ENCODE peak calls at places on chromosomes 7 and 10, in seven cellular contexts. R is CD8-positive, alpha-beta T cell; I is psoas muscle; G is HFF-Myc; B is endothelial cell; D is AG10803; H is stomach. N is an unnamed sample.

GRCh38 chr10:66836057-66836456 is 89.8 kb upstream of the LRRTM3 start:
- DNase-seq in I (no peak), B (no peak), G (peak), H (no peak), D (peak), R (no peak), N (no peak)

GRCh38 chr10:51861731-51862130 is 162.3 kb upstream of the CSTF2T start:
- DNase-seq in B (no peak), D (no peak), H (no peak), G (no peak), I (peak), R (no peak), N (no peak)

GRCh38 chr7:96199421-96199820 is 122.5 kb downstream of the SLC25A13 start:
- DNase-seq in B (no peak), R (no peak), D (peak), H (no peak), G (no peak), I (no peak), N (no peak)

GRCh38 chr7:44755698-44756627 is 7.3 kb downstream of the ZMIZ2 start:
- DNase-seq in B (no peak), H (peak), D (no peak), G (no peak), I (no peak), R (no peak), N (no peak)

GRCh38 chr10:92938846-92939245 is 90.5 kb downstream of the EXOC6 start:
- DNase-seq in D (no peak), I (no peak), H (no peak), B (no peak), G (no peak), R (no peak), N (no peak)

GRCh38 chr10:51422311-51423120 is 276.9 kb downstream of the CSTF2T start:
- DNase-seq in D (peak), I (peak), R (no peak), H (peak), B (peak), G (peak), N (peak)

GRCh38 chr7:127413326-127413725 is 20.8 kb upstream of the ZNF800 start:
- DNase-seq in D (no peak), H (no peak), B (no peak), R (no peak), I (no peak), G (no peak), N (no peak)

GRCh38 chr7:14133752-14134151 is 144.3 kb upstream of the ETV1 start:
- DNase-seq in D (no peak), R (no peak), G (no peak), B (no peak), I (no peak), H (no peak), N (no peak)

GRCh38 chr10:49365275-49365674 is 30.6 kb downstream of the DRGX start:
- DNase-seq in I (no peak), G (no peak), D (no peak), R (peak), H (no peak), B (no peak), N (no peak)

GRCh38 chr7:71019703-71020102 is 112.2 kb upstream of the GALNT17 start:
- DNase-seq in H (no peak), I (peak), G (no peak), D (no peak), R (no peak), B (no peak), N (no peak)

GRCh38 chr7:27154901-27155815 is 1.3 kb downstream of the HOXA7 start:
- DNase-seq in D (no peak), R (peak), G (no peak), H (peak), I (peak), B (no peak), N (no peak)

GRCh38 chr10:132482090-132482489 is 55.5 kb upstream of the INPP5A start:
- DNase-seq in B (no peak), H (no peak), D (peak), G (peak), I (peak), R (no peak), N (no peak)

GRCh38 chr7:24980695-24981543 is 941 bp upstream of the OSBPL3 start:
- DNase-seq in R (no peak), D (peak), H (peak), I (peak), B (no peak), G (no peak), N (no peak)

GRCh38 chr10:94361161-94361794 is 1.5 kb downstream of the NOC3L start:
- DNase-seq in D (peak), G (no peak), I (no peak), R (no peak), H (peak), B (no peak), N (no peak)

GRCh38 chr10:43402880-43403452 is 6.0 kb downstream of the HNRNPF start:
- DNase-seq in I (no peak), R (no peak), D (no peak), G (no peak), B (no peak), H (no peak), N (no peak)

GRCh38 chr10:10938676-10939075 is 79.0 kb upstream of the CELF2 start:
- DNase-seq in G (no peak), B (no peak), D (no peak), H (no peak), I (no peak), R (no peak), N (no peak)

GRCh38 chr7:12031186-12031585 is 179.9 kb upstream of the TMEM106B start:
- DNase-seq in B (no peak), H (no peak), I (no peak), D (peak), G (no peak), R (no peak), N (no peak)

GRCh38 chr10:112313911-112314310 is 30.7 kb downstream of the TECTB start:
- DNase-seq in R (no peak), I (no peak), G (no peak), H (no peak), D (no peak), B (no peak), N (no peak)

GRCh38 chr10:15167411-15168295 is 840 bp downstream of the NMT2 start:
- DNase-seq in B (peak), D (peak), I (peak), H (peak), R (peak), G (no peak), N (peak)

GRCh38 chr7:47941136-47941844 is 7.0 kb downstream of the PKD1L1 start:
- DNase-seq in B (no peak), R (peak), G (peak), D (peak), H (no peak), I (peak), N (no peak)

GRCh38 chr7:13411151-13411550 is 578.3 kb downstream of the ETV1 start:
- DNase-seq in H (no peak), B (no peak), I (no peak), R (no peak), D (no peak), G (no peak), N (no peak)

GRCh38 chr7:134778941-134779740 is at the start of gene CALD1:
- DNase-seq in G (peak), B (peak), D (peak), H (peak), R (no peak), I (peak), N (peak)

GRCh38 chr10:65670087-65670486 is 1255.7 kb upstream of the LRRTM3 start:
- DNase-seq in I (no peak), B (no peak), R (no peak), G (no peak), H (no peak), D (peak), N (no peak)

GRCh38 chr7:98329974-98330373 is 48.5 kb downstream of the BRI3 start:
- DNase-seq in D (peak), H (no peak), B (no peak), I (no peak), R (no peak), G (no peak), N (no peak)

GRCh38 chr7:155298288-155298833 is 683 bp downstream of the INSIG1 start:
- DNase-seq in B (no peak), R (peak), H (no peak), G (no peak), I (peak), D (peak), N (no peak)

GRCh38 chr7:42222891-42223290 is 14.1 kb downstream of the GLI3 start:
- DNase-seq in H (no peak), B (no peak), G (no peak), D (no peak), I (no peak), R (no peak), N (no peak)

GRCh38 chr7:20329389-20330175 is 1.1 kb upstream of the ITGB8 start:
- DNase-seq in I (peak), H (peak), B (peak), D (peak), R (no peak), G (no peak), N (peak)

GRCh38 chr7:134548877-134549276 is at the start of gene AKR1B15:
- DNase-seq in D (peak), I (peak), R (no peak), B (no peak), H (no peak), G (no peak), N (no peak)

GRCh38 chr7:77667459-77668090 is 28.7 kb upstream of the RSBN1L start:
- DNase-seq in H (no peak), D (peak), B (no peak), I (no peak), G (no peak), R (no peak), N (no peak)

GRCh38 chr10:30591249-30591670 is 38.3 kb downstream of the LYZL2 start:
- DNase-seq in H (no peak), D (peak), I (no peak), R (peak), G (peak), B (peak), N (peak)

GRCh38 chr10:122044045-122044661 is 55.2 kb downstream of the TACC2 start:
- DNase-seq in I (peak), B (no peak), H (no peak), G (no peak), D (no peak), R (no peak), N (no peak)

GRCh38 chr7:1961776-1962276 is 270.9 kb downstream of the MAD1L1 start:
- DNase-seq in D (peak), R (peak), I (no peak), H (no peak), B (no peak), G (peak), N (no peak)

GRCh38 chr7:100132697-100133137 is 6.0 kb downstream of the MBLAC1 start:
- DNase-seq in I (no peak), B (peak), R (peak), G (peak), H (peak), D (peak), N (peak)

GRCh38 chr7:141042222-141043193 is 27.8 kb upstream of the MRPS33 start:
- DNase-seq in I (no peak), B (no peak), D (peak), G (no peak), R (no peak), H (no peak), N (no peak)

GRCh38 chr10:119541046-119541445 is 1.5 kb downstream of the RGS10 start:
- DNase-seq in D (peak), H (no peak), G (no peak), B (no peak), R (no peak), I (no peak), N (no peak)

GRCh38 chr7:129423700-129424410 is 10.4 kb upstream of the STRIP2 start:
- DNase-seq in R (no peak), I (no peak), H (no peak), B (no peak), D (no peak), G (no peak), N (no peak)

GRCh38 chr10:46299531-46300366 is 13.0 kb downstream of the ANTXRL start:
- DNase-seq in R (peak), I (no peak), D (no peak), H (no peak), B (no peak), G (no peak), N (no peak)

GRCh38 chr7:37255327-37255944 is 193.2 kb downstream of the ELMO1 start:
- DNase-seq in R (no peak), I (no peak), G (no peak), H (no peak), B (no peak), D (no peak), N (no peak)

DNA sequence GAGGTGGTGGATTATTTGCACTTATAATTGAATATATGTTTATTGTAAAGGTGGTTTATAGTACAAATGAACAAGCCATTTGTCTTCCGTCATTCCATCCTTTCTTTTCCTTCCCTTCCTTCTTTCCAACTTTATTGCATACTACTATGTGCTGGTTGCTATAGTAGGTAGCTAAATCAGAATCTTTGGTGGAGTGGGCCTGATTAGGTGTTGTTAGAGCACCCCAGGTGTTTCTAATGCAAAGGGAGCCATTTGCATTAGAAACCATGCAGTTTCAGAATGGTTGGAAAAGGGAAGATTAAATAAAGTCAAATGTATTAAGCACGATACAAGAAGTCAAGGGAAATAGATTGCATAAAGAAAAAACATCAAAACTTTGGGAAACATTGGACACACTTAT is 88.8 kb upstream of the TRIL start:
- DNase-seq in D (no peak), H (no peak), G (no peak), B (no peak), R (no peak), I (no peak), N (no peak)
- TF ChIP-seq CTCF in D (no peak), H (no peak), G (no peak), B (no peak), R (no peak), I (no peak), N (no peak)

GRCh38 chr10:86233131-86233530 is 133.5 kb downstream of the GRID1 start:
- DNase-seq in G (no peak), H (no peak), I (no peak), D (no peak), R (no peak), B (no peak), N (no peak)
- TF ChIP-seq CTCF in G (no peak), H (no peak), I (no peak), D (no peak), R (no peak), B (no peak), N (no peak)

GRCh38 chr10:33073641-33074410 is 115.8 kb upstream of the ITGB1 start:
- DNase-seq in B (no peak), D (peak), H (no peak), I (no peak), R (no peak), G (no peak), N (no peak)
- TF ChIP-seq CTCF in B (no peak), D (peak), H (no peak), I (no peak), R (no peak), G (no peak), N (no peak)

GRCh38 chr7:142874837-142875236 is 10.7 kb downstream of the TRPV6 start:
- DNase-seq in B (no peak), G (no peak), R (no peak), H (peak), I (no peak), D (no peak), N (no peak)

GRCh38 chr7:142873871-142874270 is 11.7 kb downstream of the TRPV6 start:
- DNase-seq in B (no peak), G (no peak), R (no peak), I (no peak), D (no peak), H (no peak), N (no peak)

GRCh38 chr7:142872106-142872675 is 13.4 kb downstream of the TRPV6 start:
- DNase-seq in H (no peak), R (peak), G (no peak), B (no peak), D (no peak), I (no peak), N (no peak)

GRCh38 chr7:142874409-142874808 is 11.1 kb downstream of the TRPV6 start:
- DNase-seq in R (no peak), G (no peak), H (peak), B (no peak), I (no peak), D (no peak), N (no peak)

DNA sequence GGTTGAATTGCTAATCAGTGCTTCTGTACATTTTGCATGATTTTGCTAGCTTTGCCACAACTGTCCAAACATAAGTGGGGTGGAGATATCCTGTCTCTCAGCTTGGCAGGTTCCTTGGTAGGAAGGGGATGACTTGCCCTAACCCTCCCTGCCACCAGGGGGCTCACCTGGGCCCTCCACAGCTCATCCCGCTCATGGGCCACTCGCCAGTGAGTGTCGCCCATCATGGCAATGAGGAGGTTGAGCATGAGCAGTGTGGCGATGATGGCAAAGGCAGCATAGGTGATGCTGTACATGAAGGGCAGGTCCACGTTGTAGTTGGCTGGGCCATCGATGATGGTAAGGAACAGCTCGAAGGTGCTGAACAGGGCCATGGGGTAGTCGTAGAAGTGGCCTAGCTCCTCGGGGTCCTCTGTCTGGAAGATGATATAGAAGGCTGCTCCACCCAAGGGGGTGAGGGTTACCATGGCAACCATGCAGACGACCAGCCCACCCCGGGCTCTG is 12.2 kb downstream of the TRPV6 start:
- DNase-seq in H (peak), G (no peak), R (no peak), D (no peak), I (no peak), B (peak), N (no peak)
- TF ChIP-seq CTCF in H (peak), G (peak), R (no peak), D (peak), I (peak), B (peak), N (peak)

GRCh38 chr10:89251417-89252224 is at the start of gene LIPA:
- DNase-seq in D (peak), B (peak), I (peak), H (peak), G (peak), R (peak), N (peak)
- TF ChIP-seq CTCF in D (no peak), B (no peak), I (no peak), H (no peak), G (no peak), R (no peak), N (no peak)

DNA sequence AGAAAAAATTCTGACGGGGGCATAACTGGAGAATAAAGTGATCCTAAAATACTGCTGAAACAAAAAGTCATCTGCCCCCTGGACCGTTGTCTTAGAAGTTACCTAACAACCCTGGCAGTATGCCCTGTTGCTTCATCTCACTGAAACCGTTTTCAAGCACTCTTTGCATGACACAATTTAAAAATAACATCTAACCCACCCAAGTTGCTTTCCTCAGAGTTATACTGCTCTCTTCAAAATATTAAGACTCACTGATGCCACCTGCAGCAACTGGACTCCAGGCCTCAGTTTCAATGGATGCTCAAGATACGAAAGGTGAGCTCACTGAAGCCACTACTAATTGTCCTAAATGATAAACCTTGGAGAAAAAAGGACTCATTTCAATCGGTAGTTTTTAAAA is 57.4 kb downstream of the CDK6 start:
- DNase-seq in R (no peak), D (peak), H (no peak), G (no peak), I (peak), B (no peak), N (no peak)
- TF ChIP-seq CTCF in R (no peak), D (peak), H (no peak), G (no peak), I (no peak), B (no peak), N (no peak)

N was measured in neural crest cell.